ENCODE peak calls at places on chromosome 18, in seven cellular contexts. Q is fibroblast of the aortic adventitia, N is K562, T is foreskin fibroblast, A is astrocyte, F is fibroblast of pulmonary artery, M is A549. E is an unnamed sample.

GRCh38 chr18:35513181-35513932 is 15.6 kb upstream of the INO80C start:
- DNase-seq in Q (peak), T (peak), A (peak), M (peak), F (peak), N (no peak), E (no peak)

GRCh38 chr18:9364242-9364641 is 29.7 kb downstream of the TWSG1 start:
- DNase-seq in F (no peak), T (no peak), M (no peak), N (no peak), A (peak), Q (no peak), E (no peak)

GRCh38 chr18:79394438-79395307 is 1.1 kb upstream of the NFATC1 start:
- DNase-seq in F (peak), Q (peak), N (no peak), A (peak), T (peak), M (no peak), E (no peak)

GRCh38 chr18:61581578-61582204 is 248.5 kb downstream of the CDH20 start:
- DNase-seq in A (peak), Q (peak), F (peak), T (no peak), N (peak), M (peak), E (no peak)

GRCh38 chr18:8828798-8829197 is 123.4 kb downstream of the MTCL1 start:
- DNase-seq in T (no peak), A (no peak), Q (no peak), F (no peak), M (no peak), N (no peak), E (no peak)

GRCh38 chr18:58570360-58571064 is 58.4 kb downstream of the ALPK2 start:
- DNase-seq in T (no peak), Q (no peak), M (no peak), F (no peak), A (no peak), N (no peak), E (no peak)

GRCh38 chr18:44732604-44733003 is 51.9 kb downstream of the SETBP1 start:
- DNase-seq in N (no peak), M (no peak), Q (no peak), T (no peak), A (no peak), F (no peak), E (no peak)

GRCh38 chr18:46278481-46279465 is 174.6 kb downstream of the HAUS1 start:
- DNase-seq in A (peak), N (no peak), Q (peak), M (no peak), T (peak), F (peak), E (no peak)

GRCh38 chr18:49921278-49922037 is 108.1 kb upstream of the ACAA2 start:
- DNase-seq in F (no peak), N (no peak), T (no peak), A (peak), M (no peak), Q (no peak), E (no peak)

GRCh38 chr18:53991202-53991601 is 233.3 kb downstream of the MBD2 start:
- DNase-seq in N (no peak), T (peak), F (peak), A (peak), M (peak), Q (peak), E (no peak)

GRCh38 chr18:12420831-12421421 is 13.2 kb downstream of the PRELID3A start:
- DNase-seq in M (no peak), T (no peak), Q (no peak), F (no peak), A (no peak), N (no peak), E (no peak)

GRCh38 chr18:70640336-70640887 is 351.6 kb downstream of the SOCS6 start:
- DNase-seq in A (no peak), T (no peak), F (no peak), Q (no peak), N (no peak), M (no peak), E (no peak)

GRCh38 chr18:28650860-28651259 is 473.9 kb upstream of the CDH2 start:
- DNase-seq in M (no peak), A (peak), N (no peak), F (peak), T (no peak), Q (peak), E (no peak)

GRCh38 chr18:79573921-79574491 is 105.6 kb upstream of the CTDP1 start:
- DNase-seq in Q (no peak), F (no peak), M (no peak), N (no peak), T (no peak), A (no peak), E (no peak)

GRCh38 chr18:3279201-3280185 is 17.6 kb downstream of the MYL12B start:
- DNase-seq in N (no peak), Q (no peak), A (no peak), T (no peak), F (no peak), M (no peak), E (no peak)
- TF ChIP-seq CTCF in N (peak), Q (no peak), A (no peak), T (no peak), F (peak), M (no peak), E (no peak)

DNA sequence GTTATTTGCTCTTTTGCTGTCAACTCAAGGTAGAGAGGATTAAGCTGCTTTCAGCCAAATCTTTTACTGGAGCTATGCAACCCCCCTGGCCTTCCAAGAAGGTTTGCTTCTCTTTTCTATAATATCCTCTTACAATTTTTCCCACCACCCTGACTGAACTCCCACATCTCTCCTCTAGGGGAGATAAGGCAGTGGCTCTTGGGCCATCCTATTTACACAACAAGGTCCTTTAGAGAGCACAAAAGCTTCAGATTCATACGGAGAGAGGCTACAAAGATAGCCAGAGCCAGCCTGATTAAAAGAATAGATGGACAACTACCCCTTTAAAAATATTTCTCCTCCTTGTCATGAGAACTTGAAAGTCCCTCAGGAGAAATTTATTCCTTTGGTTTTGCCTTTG is 95.7 kb downstream of the TPGS2 start:
- DNase-seq in A (no peak), N (no peak), F (no peak), Q (no peak), T (no peak), M (no peak), E (no peak)
- H3K4me3 ChIP-seq in A (no peak), N (no peak), F (no peak), Q (no peak), T (no peak), M (no peak), E (no peak)

DNA sequence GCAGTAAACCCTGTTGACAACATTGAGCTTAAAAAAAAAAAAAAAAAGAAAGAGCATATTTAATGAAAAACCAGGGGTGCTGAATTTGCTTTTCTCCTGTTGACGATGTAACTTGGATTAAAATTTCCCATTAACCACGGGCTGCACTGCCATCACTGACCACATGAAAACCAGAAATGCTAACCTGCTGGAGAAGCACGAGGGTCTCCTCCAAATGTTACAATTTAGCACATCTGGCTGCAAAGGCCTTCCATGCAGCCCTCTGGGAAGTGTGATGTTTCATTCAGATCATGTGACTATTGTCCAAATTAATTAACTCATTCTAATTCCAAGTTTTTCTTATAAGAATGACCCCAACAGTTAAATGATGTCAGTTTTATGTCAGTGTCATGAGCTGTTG is 26.9 kb upstream of the SERPINB12 start:
- DNase-seq in A (no peak), Q (no peak), F (no peak), N (no peak), M (no peak), T (no peak), E (no peak)
- TF ChIP-seq CTCF in A (no peak), Q (peak), F (peak), N (no peak), M (no peak), T (no peak), E (peak)

GRCh38 chr18:68500551-68500950 is 214.4 kb downstream of the TMX3 start:
- DNase-seq in N (no peak), A (peak), T (no peak), F (no peak), M (no peak), Q (no peak), E (no peak)
- H3K4me3 ChIP-seq in N (no peak), A (no peak), T (no peak), F (no peak), M (no peak), Q (no peak), E (no peak)

GRCh38 chr18:75727479-75727878 is 300.0 kb upstream of the SMIM21 start:
- DNase-seq in A (peak), Q (peak), F (peak), N (peak), M (peak), T (no peak), E (no peak)
- TF ChIP-seq CTCF in A (no peak), Q (peak), F (peak), N (peak), M (peak), T (peak), E (peak)

E was measured in LNCaP clone FGC.